ENCODE peak calls at places on chromosome 18, in five cellular contexts. One of them, this sample, is unnamed.
A peak's percentile ranks its signal among the peaks of the same experiment; 100 is the strongest.

GRCh38 chr18:79851489-79851888 is 53.8 kb downstream of the KCNG2 start:
- DNase-seq in sigmoid colon: no peak
- DNase-seq in brain microvascular endothelial cell: no peak
- DNase-seq in PC-9: no peak
- DNase-seq in neural progenitor cell: no peak
- DNase-seq in this sample: no peak

GRCh38 chr18:47846431-47846830 is 84.0 kb downstream of the SMAD2 start:
- DNase-seq in sigmoid colon: no peak
- DNase-seq in brain microvascular endothelial cell: no peak
- DNase-seq in PC-9: no peak
- DNase-seq in neural progenitor cell: no peak
- DNase-seq in this sample: no peak

GRCh38 chr18:48740068-48740440 is 201.2 kb downstream of the CTIF start:
- DNase-seq in sigmoid colon: no peak
- DNase-seq in brain microvascular endothelial cell: no peak
- DNase-seq in PC-9: no peak
- DNase-seq in neural progenitor cell: no peak
- DNase-seq in this sample: no peak

GRCh38 chr18:12038082-12038660 is 55.5 kb upstream of the ANKRD62 start:
- DNase-seq in sigmoid colon: peak; percentile 76
- DNase-seq in brain microvascular endothelial cell: no peak
- DNase-seq in PC-9: peak; percentile 16
- DNase-seq in neural progenitor cell: peak; percentile 54
- DNase-seq in this sample: no peak

GRCh38 chr18:47100214-47100831 is 50.0 kb downstream of the HDHD2 start:
- DNase-seq in sigmoid colon: peak; percentile 63
- DNase-seq in brain microvascular endothelial cell: peak; percentile 48
- DNase-seq in PC-9: peak; percentile 39
- DNase-seq in neural progenitor cell: peak; percentile 67
- DNase-seq in this sample: peak; percentile 55

GRCh38 chr18:48106976-48107781 is 176.7 kb upstream of the SMAD2 start:
- DNase-seq in sigmoid colon: no peak
- DNase-seq in brain microvascular endothelial cell: no peak
- DNase-seq in PC-9: no peak
- DNase-seq in neural progenitor cell: no peak
- DNase-seq in this sample: no peak

GRCh38 chr18:49017813-49018552 is 67.2 kb upstream of the SMAD7 start:
- DNase-seq in sigmoid colon: peak; percentile 43
- DNase-seq in brain microvascular endothelial cell: no peak
- DNase-seq in PC-9: no peak
- DNase-seq in neural progenitor cell: no peak
- DNase-seq in this sample: no peak

GRCh38 chr18:27057459-27058302 is 127.4 kb downstream of the CHST9 start:
- DNase-seq in sigmoid colon: no peak
- DNase-seq in brain microvascular endothelial cell: no peak
- DNase-seq in PC-9: no peak
- DNase-seq in neural progenitor cell: no peak
- DNase-seq in this sample: no peak

GRCh38 chr18:10490401-10491289 is 35.2 kb upstream of the NAPG start:
- DNase-seq in sigmoid colon: no peak
- DNase-seq in brain microvascular endothelial cell: no peak
- DNase-seq in PC-9: peak; percentile 27
- DNase-seq in neural progenitor cell: peak; percentile 76
- DNase-seq in this sample: no peak

GRCh38 chr18:34807106-34807796 is 97.2 kb downstream of the DTNA start:
- DNase-seq in sigmoid colon: no peak
- DNase-seq in brain microvascular endothelial cell: no peak
- DNase-seq in PC-9: peak; percentile 12
- DNase-seq in neural progenitor cell: peak; percentile 6
- DNase-seq in this sample: no peak

GRCh38 chr18:3667255-3668137 is 217.5 kb downstream of the TGIF1 start:
- DNase-seq in sigmoid colon: no peak
- DNase-seq in brain microvascular endothelial cell: no peak
- DNase-seq in PC-9: no peak
- DNase-seq in neural progenitor cell: no peak
- DNase-seq in this sample: no peak

DNA sequence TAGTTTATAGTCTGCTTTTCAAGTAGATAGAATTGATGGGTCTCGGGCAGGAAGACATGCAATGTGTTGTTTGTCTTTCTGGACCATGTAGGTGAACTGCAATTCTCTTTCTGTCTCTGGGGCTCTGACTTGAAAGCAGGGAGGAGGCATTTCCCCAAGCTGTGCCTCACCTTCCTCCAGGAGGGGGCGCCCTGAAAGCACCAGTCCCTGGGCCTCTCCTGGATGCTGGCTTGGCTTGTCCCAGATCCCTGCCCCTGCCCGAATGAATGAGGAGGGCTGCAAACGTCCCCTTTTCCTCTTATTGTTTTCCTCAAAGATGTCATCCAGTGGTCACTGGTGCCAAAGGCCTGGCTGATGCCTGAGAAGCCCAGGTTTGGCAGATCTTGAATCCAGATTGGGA is 270.6 kb downstream of the CELF4 start:
- DNase-seq in sigmoid colon: no peak
- DNase-seq in brain microvascular endothelial cell: peak; percentile 13
- DNase-seq in PC-9: no peak
- DNase-seq in neural progenitor cell: peak; percentile 85
- DNase-seq in this sample: no peak
- TF ChIP-seq CTCF in sigmoid colon: no peak
- TF ChIP-seq CTCF in brain microvascular endothelial cell: peak; percentile 63
- TF ChIP-seq CTCF in PC-9: peak; percentile 29
- TF ChIP-seq CTCF in neural progenitor cell: peak; percentile 84
- TF ChIP-seq CTCF in this sample: peak; percentile 75

GRCh38 chr18:903703-904102 is 968 bp upstream of the ADCYAP1 start:
- DNase-seq in sigmoid colon: no peak
- DNase-seq in brain microvascular endothelial cell: peak; percentile 51
- DNase-seq in PC-9: peak; percentile 48
- DNase-seq in neural progenitor cell: peak; percentile 86
- DNase-seq in this sample: no peak

GRCh38 chr18:901769-902168 is 2.9 kb upstream of the ADCYAP1 start:
- DNase-seq in sigmoid colon: no peak
- DNase-seq in brain microvascular endothelial cell: no peak
- DNase-seq in PC-9: no peak
- DNase-seq in neural progenitor cell: no peak
- DNase-seq in this sample: no peak

GRCh38 chr18:905307-905947 is 756 bp downstream of the ADCYAP1 start:
- DNase-seq in sigmoid colon: no peak
- DNase-seq in brain microvascular endothelial cell: no peak
- DNase-seq in PC-9: no peak
- DNase-seq in neural progenitor cell: peak; percentile 45
- DNase-seq in this sample: no peak

GRCh38 chr18:904135-905090 is at the start of gene ADCYAP1:
- DNase-seq in sigmoid colon: no peak
- DNase-seq in brain microvascular endothelial cell: no peak
- DNase-seq in PC-9: no peak
- DNase-seq in neural progenitor cell: peak; percentile 82
- DNase-seq in this sample: no peak

GRCh38 chr18:902179-902718 is 2.4 kb upstream of the ADCYAP1 start:
- DNase-seq in sigmoid colon: no peak
- DNase-seq in brain microvascular endothelial cell: no peak
- DNase-seq in PC-9: peak; percentile 17
- DNase-seq in neural progenitor cell: peak; percentile 40
- DNase-seq in this sample: no peak
- TF ChIP-seq CTCF in sigmoid colon: no peak
- TF ChIP-seq CTCF in brain microvascular endothelial cell: peak; percentile 4
- TF ChIP-seq CTCF in PC-9: peak; percentile 68
- TF ChIP-seq CTCF in neural progenitor cell: peak; percentile 57
- TF ChIP-seq CTCF in this sample: peak; percentile 26

GRCh38 chr18:61435064-61435652 is 101.9 kb downstream of the CDH20 start:
- DNase-seq in sigmoid colon: no peak
- DNase-seq in brain microvascular endothelial cell: peak; percentile 11
- DNase-seq in PC-9: no peak
- DNase-seq in neural progenitor cell: peak; percentile 52
- DNase-seq in this sample: peak; percentile 13
- TF ChIP-seq CTCF in sigmoid colon: no peak
- TF ChIP-seq CTCF in brain microvascular endothelial cell: peak; percentile 75
- TF ChIP-seq CTCF in PC-9: peak; percentile 69
- TF ChIP-seq CTCF in neural progenitor cell: peak; percentile 78
- TF ChIP-seq CTCF in this sample: peak; percentile 81

DNA sequence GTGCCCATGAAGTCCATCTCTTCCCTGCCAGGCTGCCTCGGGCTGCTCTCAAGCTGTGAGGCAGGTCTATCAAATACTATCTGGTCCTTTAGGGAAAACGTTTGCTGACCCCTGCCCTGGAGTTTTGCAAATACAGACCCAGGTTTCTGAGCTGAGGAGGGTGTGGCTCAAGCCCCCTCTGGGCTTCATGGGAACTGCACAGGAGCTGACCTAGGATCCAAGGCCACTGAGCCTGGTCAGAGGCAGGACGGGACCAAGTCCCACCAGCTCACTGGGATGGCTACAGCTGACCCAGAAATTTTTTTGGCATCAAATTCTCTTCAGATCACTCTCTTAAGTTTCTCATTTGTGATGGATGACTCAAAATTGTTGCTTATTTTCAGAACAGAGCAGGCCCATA is 14.1 kb downstream of the ZNF516 start:
- DNase-seq in sigmoid colon: no peak
- DNase-seq in brain microvascular endothelial cell: no peak
- DNase-seq in PC-9: no peak
- DNase-seq in neural progenitor cell: peak; percentile 43
- DNase-seq in this sample: no peak
- TF ChIP-seq CTCF in sigmoid colon: no peak
- TF ChIP-seq CTCF in brain microvascular endothelial cell: peak; percentile 51
- TF ChIP-seq CTCF in PC-9: no peak
- TF ChIP-seq CTCF in neural progenitor cell: peak; percentile 34
- TF ChIP-seq CTCF in this sample: peak; percentile 55

DNA sequence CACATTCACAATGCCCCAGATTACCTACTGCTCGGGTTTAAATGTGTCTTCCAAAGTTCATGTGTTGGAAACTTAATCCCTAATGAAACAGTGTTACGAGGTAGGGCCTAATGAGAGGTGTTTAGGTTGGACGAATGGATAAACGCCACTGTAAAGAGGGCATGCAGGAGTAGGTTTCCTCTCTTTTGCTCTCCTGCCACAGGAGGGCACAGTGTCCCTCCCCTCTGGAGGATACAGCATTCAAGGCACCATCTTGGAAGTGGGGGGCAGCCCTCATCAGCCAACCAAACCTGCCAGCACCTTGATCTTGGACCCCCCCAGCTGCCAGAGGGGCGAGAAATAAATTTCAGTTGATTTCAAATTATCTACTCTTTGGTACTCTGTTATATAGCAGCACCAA is 103.5 kb downstream of the TSHZ1 start:
- DNase-seq in sigmoid colon: no peak
- DNase-seq in brain microvascular endothelial cell: no peak
- DNase-seq in PC-9: no peak
- DNase-seq in neural progenitor cell: no peak
- DNase-seq in this sample: no peak
- TF ChIP-seq CTCF in sigmoid colon: no peak
- TF ChIP-seq CTCF in brain microvascular endothelial cell: peak; percentile 37
- TF ChIP-seq CTCF in PC-9: no peak
- TF ChIP-seq CTCF in neural progenitor cell: peak; percentile 10
- TF ChIP-seq CTCF in this sample: peak; percentile 37

This sample was measured in HFFc6.